ENCODE peak calls at places on chromosome 5, in four cellular contexts. T is mammary epithelial cell, G is GM12878, Z is hepatocyte. L is an unnamed sample.

GRCh38 chr5:55402199-55402598 is 94.4 kb downstream of the MTREX start:
- DNase-seq in T (no peak), G (no peak), Z (no peak), L (no peak)

GRCh38 chr5:72597456-72597948 is 90.3 kb upstream of the ZNF366 start:
- DNase-seq in T (peak), G (no peak), Z (peak), L (peak)

GRCh38 chr5:115815693-115816225 is 700 bp downstream of the CDO1 start:
- DNase-seq in T (no peak), G (no peak), Z (peak), L (no peak)

GRCh38 chr5:683619-684481 is 9.3 kb downstream of the TPPP start:
- DNase-seq in T (no peak), G (no peak), Z (no peak), L (no peak)

GRCh38 chr5:33146916-33147315 is 293.8 kb upstream of the TARS1 start:
- DNase-seq in T (peak), G (no peak), Z (no peak), L (no peak)

GRCh38 chr5:179065703-179066102 is 5.5 kb downstream of the ZNF354C start:
- DNase-seq in T (no peak), G (no peak), Z (no peak), L (no peak)

GRCh38 chr5:126954981-126955380 is 75.4 kb downstream of the MARCHF3 start:
- DNase-seq in T (no peak), G (no peak), Z (no peak), L (no peak)

GRCh38 chr5:13143630-13144029 is 800.9 kb downstream of the DNAH5 start:
- DNase-seq in T (peak), G (no peak), Z (no peak), L (no peak)

GRCh38 chr5:60883229-60883628 is 39.2 kb upstream of the ELOVL7 start:
- DNase-seq in T (peak), G (no peak), Z (peak), L (peak)

GRCh38 chr5:28012538-28012937 is 974.2 kb upstream of the CDH9 start:
- DNase-seq in T (no peak), G (no peak), Z (no peak), L (no peak)

GRCh38 chr5:178453224-178453623 is 137.0 kb downstream of the COL23A1 start:
- DNase-seq in T (peak), G (no peak), Z (no peak), L (no peak)

GRCh38 chr5:172853355-172853975 is 19.4 kb downstream of the ERGIC1 start:
- DNase-seq in T (no peak), G (no peak), Z (no peak), L (no peak)

GRCh38 chr5:167123126-167123525 is 1168.3 kb upstream of the WWC1 start:
- DNase-seq in T (no peak), G (no peak), Z (no peak), L (no peak)

GRCh38 chr5:16759147-16759800 is 142.5 kb upstream of the RETREG1 start:
- DNase-seq in T (no peak), G (peak), Z (no peak), L (peak)

GRCh38 chr5:132961887-132962286 is 1.5 kb downstream of the AFF4 start:
- DNase-seq in T (peak), G (no peak), Z (no peak), L (no peak)

GRCh38 chr5:82165740-82166530 is 112.2 kb downstream of the RPS23 start:
- DNase-seq in T (peak), G (peak), Z (peak), L (peak)

GRCh38 chr5:58497956-58498942 is 7.0 kb downstream of the GAPT start:
- DNase-seq in T (peak), G (no peak), Z (peak), L (peak)

GRCh38 chr5:173011602-173012001 is 28.0 kb downstream of the ATP6V0E1 start:
- DNase-seq in T (no peak), G (no peak), Z (no peak), L (no peak)

GRCh38 chr5:55732592-55732991 is 5.3 kb upstream of the DDX4 start:
- DNase-seq in T (no peak), G (no peak), Z (no peak), L (no peak)

GRCh38 chr5:39605145-39605544 is 180.4 kb upstream of the DAB2 start:
- DNase-seq in T (peak), G (no peak), Z (no peak), L (no peak)

GRCh38 chr5:142360607-142361120 is 35.8 kb upstream of the SPRY4 start:
- DNase-seq in T (no peak), G (no peak), Z (peak), L (peak)

GRCh38 chr5:96388186-96388585 is 44.9 kb downstream of the PCSK1 start:
- DNase-seq in T (no peak), G (no peak), Z (peak), L (no peak)

GRCh38 chr5:72925336-72926010 is 30.4 kb upstream of the FCHO2 start:
- DNase-seq in T (no peak), G (no peak), Z (no peak), L (no peak)

GRCh38 chr5:115979628-115980041 is 17.4 kb downstream of the LVRN start:
- DNase-seq in T (no peak), G (no peak), Z (no peak), L (no peak)

GRCh38 chr5:79201206-79201605 is 34.7 kb upstream of the JMY start:
- DNase-seq in T (no peak), G (no peak), Z (no peak), L (peak)

GRCh38 chr5:112004867-112005532 is 248.0 kb upstream of the NREP start:
- DNase-seq in T (peak), G (peak), Z (no peak), L (no peak)

GRCh38 chr5:53858700-53859456 is 298.4 kb downstream of the NDUFS4 start:
- DNase-seq in T (no peak), G (no peak), Z (no peak), L (no peak)

GRCh38 chr5:172383231-172383802 is 71.0 kb downstream of the SH3PXD2B start:
- DNase-seq in T (peak), G (no peak), Z (peak), L (no peak)

GRCh38 chr5:180296778-180297177 is 4.9 kb upstream of the MAPK9 start:
- DNase-seq in T (no peak), G (no peak), Z (no peak), L (peak)

GRCh38 chr5:38720691-38721361 is 125.0 kb upstream of the OSMR start:
- DNase-seq in T (no peak), G (no peak), Z (no peak), L (peak)

GRCh38 chr5:89396262-89396975 is 513.4 kb upstream of the MEF2C start:
- DNase-seq in T (no peak), G (peak), Z (no peak), L (no peak)

GRCh38 chr5:116947691-116948528 is 373.3 kb upstream of the SEMA6A start:
- DNase-seq in T (peak), G (peak), Z (peak), L (peak)

GRCh38 chr5:86175224-86175623 is 442.5 kb upstream of the COX7C start:
- DNase-seq in T (peak), G (peak), Z (no peak), L (peak)

GRCh38 chr5:32916648-32917047 is 205.5 kb downstream of the NPR3 start:
- DNase-seq in T (peak), G (no peak), Z (peak), L (peak)

GRCh38 chr5:2253063-2253653 is 370.4 kb upstream of the IRX4 start:
- DNase-seq in T (no peak), G (no peak), Z (no peak), L (no peak)
- TF ChIP-seq EZH2 in T (no peak), G (no peak), Z (no peak), L (no peak)

GRCh38 chr5:157862183-157862851 is 3.4 kb upstream of the CLINT1 start:
- DNase-seq in T (no peak), G (no peak), Z (no peak), L (no peak)

GRCh38 chr5:157864067-157864466 is 5.1 kb upstream of the CLINT1 start:
- DNase-seq in T (no peak), G (no peak), Z (no peak), L (no peak)

GRCh38 chr5:157858527-157859226 is at the start of gene CLINT1:
- DNase-seq in T (peak), G (no peak), Z (peak), L (peak)

GRCh38 chr5:157859227-157859575 is 256 bp upstream of the CLINT1 start:
- DNase-seq in T (no peak), G (no peak), Z (no peak), L (no peak)

GRCh38 chr5:157860898-157861894 is 2.3 kb upstream of the CLINT1 start:
- DNase-seq in T (no peak), G (peak), Z (peak), L (no peak)
- H3K4me3 ChIP-seq in T (no peak), G (no peak), Z (no peak), L (no peak)

DNA sequence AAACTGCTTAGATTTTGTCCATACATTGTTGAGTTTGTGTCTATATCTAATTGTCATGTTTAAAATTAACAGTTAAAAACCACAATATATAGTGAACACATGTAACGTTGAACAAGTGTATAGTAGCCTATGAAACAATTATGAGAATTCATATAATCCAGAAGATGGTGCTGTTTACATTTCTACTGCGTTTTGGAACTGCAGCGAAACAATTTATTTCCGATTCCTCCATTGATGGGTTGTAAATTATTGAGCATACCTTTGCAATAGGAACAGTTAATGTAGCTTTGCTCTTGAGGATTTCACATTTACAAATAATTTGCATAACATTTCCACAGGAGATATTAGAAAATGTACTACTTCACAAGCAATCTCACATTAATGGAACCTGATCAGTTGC is 411.8 kb downstream of the CDH10 start:
- DNase-seq in T (no peak), G (no peak), Z (no peak), L (peak)
- TF ChIP-seq CTCF in T (peak), G (no peak), Z (peak), L (peak)

GRCh38 chr5:176368726-176369125 is 3.4 kb downstream of the ARL10 start:
- DNase-seq in T (no peak), G (no peak), Z (no peak), L (no peak)

GRCh38 chr5:176366575-176366894 is 1.2 kb downstream of the ARL10 start:
- DNase-seq in T (no peak), G (no peak), Z (no peak), L (no peak)

GRCh38 chr5:176364765-176365662 is at the start of gene ARL10:
- DNase-seq in T (no peak), G (no peak), Z (peak), L (peak)

GRCh38 chr5:176362098-176362442 is 506 bp upstream of the KIAA1191 start:
- DNase-seq in T (no peak), G (no peak), Z (no peak), L (no peak)

GRCh38 chr5:176365663-176366574 is 632 bp downstream of the ARL10 start:
- DNase-seq in T (no peak), G (no peak), Z (peak), L (peak)
- TF ChIP-seq EZH2 in T (no peak), G (no peak), Z (no peak), L (no peak)

GRCh38 chr5:151023047-151023615 is 2.7 kb downstream of the GPX3 start:
- DNase-seq in T (no peak), G (no peak), Z (no peak), L (no peak)

GRCh38 chr5:151024440-151024839 is 4.0 kb downstream of the GPX3 start:
- DNase-seq in T (no peak), G (no peak), Z (no peak), L (no peak)

GRCh38 chr5:151021771-151022170 is 1.4 kb downstream of the GPX3 start:
- DNase-seq in T (no peak), G (no peak), Z (no peak), L (no peak)

GRCh38 chr5:151023651-151024050 is 3.3 kb downstream of the GPX3 start:
- DNase-seq in T (peak), G (no peak), Z (no peak), L (no peak)

DNA sequence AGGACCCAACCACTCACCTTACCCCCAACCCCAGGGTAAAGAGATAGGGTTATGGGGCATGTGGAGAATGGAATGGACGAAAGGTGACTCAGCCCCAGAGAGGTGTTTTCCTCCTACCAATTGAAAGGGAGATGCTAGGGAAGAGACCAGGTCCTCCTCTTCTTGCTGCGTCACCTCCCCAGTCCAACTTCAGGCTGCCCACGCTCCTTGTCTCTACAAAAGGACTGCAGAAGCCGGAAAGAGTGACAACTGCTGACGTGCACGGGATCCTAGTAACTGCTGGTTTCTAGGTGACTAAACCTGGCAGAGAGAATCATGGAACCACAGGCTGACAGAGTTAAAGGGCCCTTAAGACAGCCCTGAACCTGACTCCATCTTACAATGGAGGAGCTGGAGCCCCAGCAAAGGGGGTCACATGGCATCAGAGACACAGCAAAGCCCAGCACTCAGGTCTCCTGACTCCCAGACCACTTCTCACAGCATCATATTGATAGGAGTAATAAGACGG is 2.2 kb downstream of the GPX3 start:
- DNase-seq in T (peak), G (no peak), Z (no peak), L (no peak)
- H3K4me3 ChIP-seq in T (no peak), G (no peak), Z (no peak), L (no peak)